ENCODE peak calls at places on chromosomes 6 and 20, in seven cellular contexts. P, W, E, X, A, Y and G are unnamed samples. For H3K9me3, the result is how much of the 10 kb centered on the place peaks cover.

GRCh38 chr20:48195121-48195870 is 410.0 kb upstream of the SULF2 start:
- DNase-seq in X (no peak), Y (no peak), E (no peak), W (no peak), P (no peak), A (no peak), G (no peak)

GRCh38 chr20:14724465-14724864 is 387.1 kb upstream of the FLRT3 start:
- DNase-seq in Y (no peak), P (no peak), A (no peak), X (no peak), E (no peak), W (no peak), G (no peak)

GRCh38 chr6:49978332-49979226 is 9.2 kb upstream of the DEFB113 start:
- DNase-seq in A (no peak), Y (peak), E (no peak), W (no peak), P (no peak), X (no peak), G (no peak)

GRCh38 chr6:32785781-32786533 is 22.6 kb upstream of the HLA-DQB2 start:
- DNase-seq in P (peak), X (no peak), Y (peak), A (peak), E (no peak), W (no peak), G (no peak)

GRCh38 chr6:106927531-106928398 is 46.8 kb downstream of the CD24 start:
- DNase-seq in E (peak), P (peak), A (peak), Y (peak), X (peak), W (peak), G (no peak)

GRCh38 chr20:59751075-59751711 is 146.9 kb downstream of the PHACTR3 start:
- DNase-seq in W (peak), A (peak), Y (peak), E (peak), X (peak), P (peak), G (peak)

GRCh38 chr20:47922280-47922675 is 137.0 kb upstream of the SULF2 start:
- DNase-seq in Y (no peak), X (no peak), W (no peak), E (no peak), A (peak), P (no peak), G (no peak)

GRCh38 chr6:77796824-77797809 is 144.3 kb downstream of the MEI4 start:
- DNase-seq in P (peak), A (no peak), E (no peak), Y (no peak), X (no peak), W (no peak), G (no peak)

GRCh38 chr6:21560249-21560648 is 33.3 kb upstream of the SOX4 start:
- DNase-seq in W (no peak), E (no peak), P (no peak), Y (no peak), X (no peak), A (no peak), G (no peak)

GRCh38 chr20:47670913-47671312 is 114.4 kb downstream of the SULF2 start:
- DNase-seq in Y (no peak), A (no peak), P (no peak), X (no peak), W (no peak), E (no peak), G (no peak)

GRCh38 chr6:130405549-130405948 is 39.7 kb downstream of the TMEM200A start:
- DNase-seq in P (no peak), A (no peak), W (no peak), Y (no peak), E (no peak), X (no peak), G (no peak)

GRCh38 chr6:5435449-5435848 is 174.1 kb downstream of the FARS2 start:
- DNase-seq in E (no peak), W (no peak), A (peak), Y (peak), X (no peak), P (no peak), G (no peak)

GRCh38 chr6:90028080-90028778 is 134.0 kb downstream of the GJA10 start:
- DNase-seq in X (no peak), W (no peak), P (no peak), Y (no peak), E (no peak), A (no peak), G (no peak)

GRCh38 chr6:30810813-30811329 is 66.5 kb upstream of the IER3 start:
- DNase-seq in A (no peak), P (no peak), X (no peak), W (peak), Y (no peak), E (no peak), G (no peak)

DNA sequence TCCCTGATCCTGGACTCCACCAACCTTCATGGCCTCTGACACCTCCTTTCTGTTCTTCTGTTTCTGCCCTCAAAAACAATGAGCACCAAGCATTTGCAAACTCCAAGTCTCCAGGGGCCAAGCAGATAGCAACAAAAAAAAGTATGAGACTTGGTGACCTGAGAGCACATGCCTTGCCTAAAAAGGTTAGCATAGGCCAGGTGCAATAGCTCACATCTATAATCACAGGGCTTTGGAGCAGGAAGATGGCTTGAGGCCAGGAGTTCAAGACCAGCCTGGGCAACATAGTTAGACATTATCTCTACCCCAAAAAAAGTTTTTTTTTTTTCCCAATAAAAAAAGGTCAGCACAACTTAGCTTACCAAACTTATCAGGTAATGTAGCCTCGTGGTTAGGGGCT is 13.7 kb upstream of the HM13 start:
- DNase-seq in X (no peak), Y (no peak), P (no peak), A (no peak), W (no peak), E (no peak), G (no peak)
- H3K9me3 ChIP-seq in X (under half), Y (under half), P (under half), A (under half), W (under half), E (under half), G (under half)

GRCh38 chr20:42041000-42041565 is 422.9 kb upstream of the CHD6 start:
- DNase-seq in Y (no peak), A (no peak), P (peak), X (no peak), E (no peak), W (no peak), G (no peak)
- TF ChIP-seq CTCF in Y (no peak), A (no peak), P (peak), X (no peak), E (peak), W (no peak), G (no peak)

GRCh38 chr20:58528412-58528811 is 13.2 kb upstream of the APCDD1L start:
- DNase-seq in W (no peak), P (no peak), A (no peak), X (no peak), Y (no peak), E (no peak), G (no peak)
- H3K9me3 ChIP-seq in W (half or more), P (under half), A (under half), X (under half), Y (under half), E (half or more), G (under half)

DNA sequence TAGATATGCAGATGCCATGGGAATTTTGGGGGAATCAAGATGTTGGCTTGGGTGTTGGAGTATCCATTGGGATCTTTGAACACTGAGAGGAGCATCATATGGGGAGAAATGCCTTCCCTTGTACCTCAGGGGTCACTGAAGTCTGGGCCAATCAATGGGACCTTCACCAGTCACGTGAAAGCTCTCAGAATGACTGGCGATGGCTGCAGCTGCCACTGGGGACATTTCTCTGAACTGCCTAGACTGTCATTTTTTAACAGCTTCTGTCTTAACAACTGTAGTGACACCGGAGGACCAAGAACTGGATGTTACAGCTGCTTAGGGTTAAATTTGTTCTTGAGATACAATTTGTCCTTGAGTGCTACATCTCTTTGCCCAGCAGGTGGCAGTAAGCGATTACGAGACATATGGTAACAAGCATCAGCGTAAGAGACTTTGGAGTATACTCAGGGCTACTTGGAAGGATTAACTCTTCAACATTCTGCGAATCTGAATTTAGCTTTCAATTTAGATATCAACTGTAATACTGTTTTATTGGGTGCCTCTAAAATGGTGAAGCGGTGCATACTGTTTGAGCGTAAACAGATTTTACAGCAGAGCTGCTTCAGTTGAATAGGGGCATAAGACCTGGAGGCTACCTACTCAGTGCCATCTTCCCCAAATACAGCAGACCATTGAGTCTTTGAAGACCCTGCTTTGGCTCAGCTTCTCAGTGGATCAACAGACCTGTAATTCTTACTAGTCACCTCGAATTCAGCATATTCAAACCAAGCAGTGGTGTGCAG is 36.0 kb downstream of the CCN2 start:
- DNase-seq in E (peak), A (peak), X (peak), P (peak), Y (peak), W (peak), G (peak)
- TF ChIP-seq CTCF in E (peak), A (peak), X (peak), P (peak), Y (peak), W (peak), G (peak)

GRCh38 chr20:18331694-18332093 is 43.4 kb downstream of the ZNF133 start:
- DNase-seq in E (no peak), A (no peak), Y (no peak), P (no peak), X (no peak), W (no peak), G (no peak)
- H3K9me3 ChIP-seq in E (half or more), A (under half), Y (under half), P (under half), X (under half), W (half or more), G (under half)

DNA sequence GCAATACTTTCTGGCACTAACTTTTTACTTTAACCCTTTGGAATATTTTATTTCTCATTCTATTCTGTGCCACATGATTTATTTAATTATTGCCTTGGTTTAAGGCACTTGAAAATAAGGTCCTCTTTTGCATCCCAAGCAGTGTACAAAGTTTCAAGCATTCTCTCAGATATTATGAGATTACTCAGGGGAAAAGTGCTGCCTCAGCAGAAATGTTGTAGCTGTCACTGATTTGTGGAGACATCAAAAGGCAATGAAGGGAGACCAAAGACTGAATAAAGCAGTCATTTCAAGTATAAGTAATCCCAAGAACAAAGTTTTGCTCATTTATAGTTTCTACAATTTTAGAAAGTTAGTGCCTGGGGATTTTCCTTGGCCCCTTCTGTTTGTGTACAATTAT is 253.0 kb downstream of the RNF144B start:
- DNase-seq in X (no peak), E (no peak), A (no peak), W (no peak), P (no peak), Y (no peak), G (no peak)
- TF ChIP-seq CTCF in X (no peak), E (no peak), A (no peak), W (no peak), P (no peak), Y (no peak), G (no peak)